ENCODE peak calls at places on chromosome 6, in seven cellular contexts. T, H, X, B, W, F and G are unnamed samples. For H3K4me1, the result is how much of the 10 kb centered on the place peaks cover.

GRCh38 chr6:28811873-28812272 is 111.9 kb downstream of the TRIM27 start:
- DNase-seq in X (peak), T (peak), F (no peak), W (no peak), B (peak), H (no peak), G (peak)

GRCh38 chr6:4647414-4648365 is 128.5 kb upstream of the CDYL start:
- DNase-seq in H (peak), F (peak), W (peak), X (peak), B (peak), T (peak), G (peak)

GRCh38 chr6:143773503-143773902 is 69.6 kb upstream of the LTV1 start:
- DNase-seq in X (no peak), B (no peak), T (no peak), F (no peak), H (no peak), W (no peak), G (no peak)

GRCh38 chr6:112307707-112308106 is 39.4 kb upstream of the RFPL4B start:
- DNase-seq in T (no peak), B (peak), F (no peak), X (no peak), H (no peak), W (no peak), G (no peak)

GRCh38 chr6:145690969-145691368 is 44.4 kb downstream of the EPM2A start:
- DNase-seq in T (no peak), H (no peak), F (no peak), W (no peak), B (no peak), X (no peak), G (no peak)

GRCh38 chr6:115976321-115976870 is 84.3 kb downstream of the FRK start:
- DNase-seq in W (no peak), T (no peak), H (no peak), F (no peak), B (no peak), X (no peak), G (no peak)

GRCh38 chr6:45920819-45921511 is 94.7 kb downstream of the CLIC5 start:
- DNase-seq in B (no peak), T (no peak), F (no peak), X (no peak), W (no peak), H (no peak), G (peak)

GRCh38 chr6:127022297-127022696 is 96.2 kb upstream of the RSPO3 start:
- DNase-seq in F (peak), W (peak), H (no peak), X (peak), T (peak), B (no peak), G (no peak)

GRCh38 chr6:139376604-139377218 is 2.3 kb upstream of the CITED2 start:
- DNase-seq in F (peak), W (no peak), H (no peak), T (peak), X (peak), B (peak), G (peak)

GRCh38 chr6:138242987-138243592 is 24.8 kb upstream of the PBOV1 start:
- DNase-seq in F (no peak), W (no peak), T (no peak), H (no peak), X (no peak), B (no peak), G (peak)

GRCh38 chr6:37177950-37178517 is 8.1 kb downstream of the PIM1 start:
- DNase-seq in B (no peak), H (no peak), X (no peak), F (no peak), T (no peak), W (no peak), G (no peak)

GRCh38 chr6:45688180-45688579 is 310.4 kb upstream of the SUPT3H start:
- DNase-seq in W (no peak), F (no peak), X (no peak), T (no peak), H (no peak), B (no peak), G (no peak)

DNA sequence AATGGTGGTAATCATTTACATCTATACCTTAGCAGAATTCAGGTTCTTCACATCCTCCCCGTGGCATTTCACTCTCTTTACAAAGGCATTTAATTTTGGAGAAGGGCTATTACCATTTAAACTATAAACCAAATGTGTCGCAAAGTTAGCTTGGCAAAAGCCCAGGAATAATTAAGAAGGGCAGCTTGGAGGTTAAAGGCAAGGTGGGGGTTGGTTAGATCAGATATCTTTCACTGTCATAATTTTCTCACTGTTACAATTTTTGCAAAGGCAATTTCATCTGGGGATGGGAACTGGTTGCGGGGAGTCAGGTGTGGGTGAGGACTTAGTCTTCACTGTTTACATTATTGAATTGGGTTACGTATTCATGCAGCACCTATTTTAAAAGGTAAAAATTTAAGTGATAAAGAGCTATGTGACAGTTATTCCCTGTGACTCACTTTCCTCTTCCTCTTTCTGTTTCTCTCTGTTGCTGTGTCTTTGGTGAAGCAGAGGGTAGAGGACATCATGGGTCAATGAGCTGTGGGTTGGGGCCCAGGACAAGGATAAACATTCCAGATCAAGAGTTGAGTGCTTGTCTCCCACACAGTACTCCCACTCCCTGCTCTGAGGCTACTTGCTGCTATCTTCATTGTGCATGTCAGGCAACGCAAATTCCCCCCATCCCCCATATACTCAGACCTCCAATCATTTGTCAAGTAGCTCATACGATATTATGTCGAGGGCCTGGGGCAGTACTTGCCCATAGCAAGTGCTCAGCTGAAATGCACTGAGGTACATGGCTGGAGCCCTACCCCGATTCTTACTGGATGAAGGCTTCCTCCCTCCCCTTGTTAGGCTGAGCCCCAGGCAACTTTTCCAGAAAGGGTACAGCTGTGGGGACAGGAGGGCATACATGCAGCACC is 223.1 kb upstream of the MYLIP start:
- DNase-seq in H (no peak), F (no peak), X (peak), W (no peak), B (no peak), T (no peak), G (no peak)
- H3K4me2 ChIP-seq in H (no peak), F (no peak), X (peak), W (no peak), B (no peak), T (no peak), G (no peak)

GRCh38 chr6:17421406-17421805 is 28.0 kb downstream of the CAP2 start:
- DNase-seq in X (no peak), B (no peak), T (no peak), H (no peak), W (no peak), F (no peak), G (no peak)

GRCh38 chr6:17413313-17413750 is 19.9 kb downstream of the CAP2 start:
- DNase-seq in W (no peak), F (no peak), T (no peak), B (peak), X (peak), H (no peak), G (peak)

GRCh38 chr6:17419189-17419575 is 25.8 kb downstream of the CAP2 start:
- DNase-seq in W (no peak), T (no peak), H (no peak), B (no peak), F (no peak), X (peak), G (no peak)

GRCh38 chr6:17418281-17419188 is 25.1 kb downstream of the CAP2 start:
- DNase-seq in B (peak), T (no peak), H (no peak), W (no peak), F (no peak), X (peak), G (peak)

GRCh38 chr6:17417817-17418216 is 24.4 kb downstream of the CAP2 start:
- DNase-seq in W (peak), X (peak), F (peak), B (peak), T (no peak), H (peak), G (peak)
- H3K4me1 ChIP-seq in W (under half), X (under half), F (under half), B (under half), T (under half), H (under half), G (under half)

GRCh38 chr6:27757307-27757706 is 154.9 kb downstream of the OR2B2 start:
- DNase-seq in X (no peak), W (no peak), H (no peak), T (no peak), B (no peak), F (peak), G (no peak)
- H3K4me3 ChIP-seq in X (peak), W (no peak), H (no peak), T (no peak), B (no peak), F (peak), G (no peak)

GRCh38 chr6:39819676-39820075 is 27.5 kb downstream of the DAAM2 start:
- DNase-seq in F (no peak), H (no peak), W (no peak), B (no peak), T (no peak), X (no peak), G (no peak)
- H3K4me2 ChIP-seq in F (no peak), H (no peak), W (no peak), B (no peak), T (no peak), X (no peak), G (no peak)